ENCODE peak calls at places on chromosomes 11 and 22, in four cellular contexts. L is WTC11, W is SK-N-SH, D is A549. N is an unnamed sample.

GRCh38 chr11:8205566-8205965 is 36.7 kb upstream of the RIC3 start:
- DNase-seq in L (no peak), W (no peak), D (no peak), N (no peak)

GRCh38 chr22:31891366-31892079 is 52.8 kb upstream of the YWHAH start:
- DNase-seq in L (no peak), W (peak), D (no peak), N (peak)

GRCh38 chr11:64711138-64711943 is 11.7 kb downstream of the NRXN2 start:
- DNase-seq in L (peak), W (peak), D (no peak), N (no peak)

GRCh38 chr11:134025086-134025437 is 43.8 kb upstream of the JAM3 start:
- DNase-seq in L (no peak), W (no peak), D (no peak), N (no peak)

GRCh38 chr22:48238966-48239365 is 1476.5 kb downstream of the TBC1D22A start:
- DNase-seq in L (no peak), W (no peak), D (no peak), N (no peak)

GRCh38 chr22:21074092-21074715 is 28.5 kb downstream of the LRRC74B start:
- DNase-seq in L (no peak), W (no peak), D (peak), N (peak)

GRCh38 chr22:50544746-50545253 is 899 bp upstream of the KLHDC7B start:
- DNase-seq in L (no peak), W (no peak), D (no peak), N (no peak)

GRCh38 chr22:39493759-39494158 is 8.3 kb upstream of the MIEF1 start:
- DNase-seq in L (no peak), W (no peak), D (no peak), N (peak)

GRCh38 chr11:46117842-46118241 is 3.4 kb downstream of the PHF21A start:
- DNase-seq in L (no peak), W (no peak), D (no peak), N (no peak)

GRCh38 chr22:22558972-22559603 is at the start of gene PRAME:
- DNase-seq in L (peak), W (peak), D (peak), N (peak)

GRCh38 chr11:104623518-104623917 is 274.7 kb downstream of the CASP12 start:
- DNase-seq in L (no peak), W (no peak), D (no peak), N (peak)

GRCh38 chr11:46285594-46286033 is 8.2 kb downstream of the CREB3L1 start:
- DNase-seq in L (no peak), W (no peak), D (no peak), N (peak)

GRCh38 chr22:17965538-17966402 is 58.6 kb downstream of the MICAL3 start:
- DNase-seq in L (no peak), W (no peak), D (no peak), N (no peak)

GRCh38 chr11:28366549-28367341 is 258.6 kb downstream of the METTL15 start:
- DNase-seq in L (no peak), W (no peak), D (no peak), N (peak)

GRCh38 chr11:47941907-47942558 is 38.3 kb upstream of the PTPRJ start:
- DNase-seq in L (no peak), W (no peak), D (peak), N (no peak)

GRCh38 chr22:29555065-29555644 is 1.6 kb upstream of the THOC5 start:
- DNase-seq in L (no peak), W (no peak), D (no peak), N (peak)

GRCh38 chr11:128701936-128702335 is 8.1 kb downstream of the FLI1 start:
- DNase-seq in L (no peak), W (no peak), D (no peak), N (no peak)

GRCh38 chr22:39494471-39495120 is 7.5 kb upstream of the MIEF1 start:
- DNase-seq in L (no peak), W (no peak), D (no peak), N (peak)

GRCh38 chr11:17991799-17992433 is 20.9 kb downstream of the SERGEF start:
- DNase-seq in L (peak), W (peak), D (peak), N (peak)

GRCh38 chr11:33864479-33864878 is 27.4 kb downstream of the LMO2 start:
- DNase-seq in L (no peak), W (no peak), D (no peak), N (no peak)

DNA sequence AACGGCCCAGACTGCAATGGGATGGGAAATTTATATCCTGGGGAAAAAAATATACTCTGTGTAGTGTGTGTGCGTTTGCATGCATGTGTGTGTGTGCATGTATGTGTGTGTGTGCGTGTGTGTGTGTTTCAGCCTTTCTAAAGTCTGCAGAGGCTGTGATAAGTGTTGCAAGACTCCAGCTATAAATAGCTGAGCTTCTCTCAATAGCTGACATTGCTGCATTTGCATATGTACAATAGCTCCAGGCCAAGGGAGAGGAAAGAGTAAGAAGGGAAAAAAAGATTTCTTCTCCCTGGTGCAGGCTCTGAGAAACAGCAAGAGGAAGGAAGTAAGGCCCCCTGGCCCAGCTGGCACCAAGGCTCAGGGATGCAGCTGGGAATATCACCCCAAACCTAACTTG is 483.0 kb downstream of the MN1 start:
- DNase-seq in L (no peak), W (no peak), D (no peak), N (peak)
- TF ChIP-seq USF2 in L (no peak), W (no peak), D (no peak), N (no peak)

DNA sequence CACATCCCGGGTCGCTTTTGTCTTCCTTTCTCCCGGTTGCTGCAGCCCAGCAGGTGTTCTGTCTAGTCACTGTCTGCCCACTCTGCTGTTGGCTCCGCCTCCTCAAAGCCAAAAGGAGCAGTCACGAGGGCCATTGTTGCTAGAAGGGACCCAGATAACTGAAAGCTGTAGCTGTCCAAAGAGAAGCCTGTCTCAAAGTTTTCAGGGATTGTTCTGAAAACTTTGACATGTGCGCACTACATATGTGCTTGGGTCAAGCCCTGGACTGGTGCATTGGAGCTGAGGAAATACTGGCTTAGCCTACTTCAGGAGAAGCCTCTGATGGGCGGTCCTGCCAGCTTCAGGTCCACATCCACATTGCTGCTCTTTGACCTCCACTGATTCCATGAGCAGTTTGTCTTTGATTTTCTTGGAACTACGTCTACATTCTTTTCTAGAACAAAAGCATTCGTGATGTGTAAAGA is 8.8 kb upstream of the OR2AT4 start:
- DNase-seq in L (peak), W (no peak), D (peak), N (no peak)
- TF ChIP-seq USF2 in L (no peak), W (no peak), D (no peak), N (no peak)

DNA sequence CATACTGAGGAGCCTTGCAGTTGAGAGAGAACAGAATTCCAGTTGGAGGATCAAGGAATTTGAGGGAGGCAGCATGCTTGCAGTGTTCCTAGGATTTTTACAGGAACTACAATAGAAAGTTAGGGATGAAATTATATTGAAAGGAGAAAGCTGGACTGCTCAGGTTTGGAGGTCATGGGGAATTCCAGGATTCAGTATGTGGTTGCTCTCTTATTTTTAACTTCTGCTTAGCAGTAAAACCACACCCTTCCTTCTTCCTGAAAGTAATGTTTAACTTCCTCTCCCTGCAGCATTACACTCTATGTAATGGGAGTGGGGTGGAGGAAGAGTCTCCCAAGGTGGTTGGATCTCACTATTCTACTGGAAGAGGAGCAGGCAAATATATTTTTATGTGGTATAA is 31.3 kb downstream of the CTNND1 start:
- DNase-seq in L (no peak), W (no peak), D (peak), N (no peak)
- TF ChIP-seq USF2 in L (no peak), W (no peak), D (no peak), N (no peak)

GRCh38 chr22:45291061-45291930 is 6.5 kb downstream of the UPK3A start:
- DNase-seq in L (no peak), W (no peak), D (no peak), N (no peak)

GRCh38 chr22:45286854-45287551 is 2.3 kb downstream of the UPK3A start:
- DNase-seq in L (no peak), W (no peak), D (no peak), N (no peak)

GRCh38 chr22:45292675-45293402 is 8.1 kb downstream of the UPK3A start:
- DNase-seq in L (no peak), W (no peak), D (no peak), N (no peak)

GRCh38 chr22:45291931-45292290 is 7.2 kb downstream of the UPK3A start:
- DNase-seq in L (no peak), W (no peak), D (no peak), N (no peak)

GRCh38 chr22:45290410-45290936 is 5.7 kb downstream of the UPK3A start:
- DNase-seq in L (peak), W (no peak), D (peak), N (peak)
- TF ChIP-seq USF2 in L (no peak), W (no peak), D (no peak), N (no peak)

GRCh38 chr11:131217313-131218297 is 152.8 kb upstream of the NTM start:
- DNase-seq in L (no peak), W (no peak), D (peak), N (peak)
- TF ChIP-seq USF2 in L (no peak), W (no peak), D (no peak), N (no peak)

DNA sequence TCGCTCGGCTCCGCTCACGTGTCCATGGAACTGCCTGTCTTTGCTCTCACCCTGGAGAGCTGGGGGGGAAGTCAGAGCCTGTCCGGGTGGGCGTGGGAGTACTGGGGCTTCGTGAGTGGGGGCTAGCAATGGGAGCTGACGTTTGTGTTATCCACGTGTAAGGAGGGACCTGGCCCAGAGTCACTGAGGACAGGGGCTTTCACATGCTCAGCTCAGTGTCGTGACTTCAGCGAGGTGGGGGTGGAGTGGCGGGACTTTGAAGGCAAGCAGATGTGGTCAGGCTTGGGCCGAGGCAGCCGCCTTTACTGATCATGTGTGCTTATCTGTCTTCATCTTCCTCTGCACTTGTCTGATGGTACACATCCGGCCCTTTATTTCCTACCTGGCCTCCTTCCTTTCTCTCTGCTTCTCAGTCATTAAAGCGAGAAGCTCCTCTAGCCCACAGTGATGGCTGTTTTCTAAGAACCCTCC is 113.1 kb upstream of the NNMT start:
- DNase-seq in L (no peak), W (no peak), D (no peak), N (no peak)
- TF ChIP-seq USF2 in L (no peak), W (no peak), D (no peak), N (no peak)

GRCh38 chr11:77823775-77824174 is 2.8 kb downstream of the AAMDC start:
- DNase-seq in L (no peak), W (no peak), D (no peak), N (peak)
- TF ChIP-seq USF2 in L (no peak), W (no peak), D (no peak), N (no peak)

DNA sequence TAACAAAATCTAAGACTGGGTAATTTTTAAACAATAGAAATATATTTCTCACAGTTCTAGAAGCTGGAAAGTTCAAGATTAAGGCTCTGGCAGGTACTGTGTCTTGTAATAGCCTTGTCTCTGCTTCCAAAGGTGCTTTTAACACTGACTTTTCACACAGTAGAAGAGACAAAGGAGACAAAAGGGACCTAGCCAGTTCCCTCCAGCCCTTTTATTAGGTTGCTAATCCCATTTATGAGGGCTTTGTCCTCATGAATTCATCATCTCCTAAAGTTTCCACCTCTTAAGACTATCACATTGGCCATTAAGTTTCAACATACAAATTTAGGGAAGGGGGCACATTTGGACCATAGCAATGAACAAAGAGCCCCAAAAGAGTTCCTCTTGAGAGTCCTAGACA is 40.7 kb downstream of the FAM181B start:
- DNase-seq in L (no peak), W (no peak), D (no peak), N (no peak)
- TF ChIP-seq USF2 in L (no peak), W (no peak), D (no peak), N (no peak)